ENCODE peak calls at places on chromosomes 1 and 21, in five cellular contexts. One of them, this sample, is unnamed.
A peak's percentile ranks its signal among the peaks of the same experiment; 100 is the strongest.

GRCh38 chr1:17419626-17420328 is 19.7 kb downstream of the RCC2 start:
- DNase-seq in NCI-H345: peak; percentile 9
- DNase-seq in ecto neural progenitor cell: peak; percentile 83
- DNase-seq in T1000: peak; percentile 30
- DNase-seq in stimulated activated CD8-positive, alpha-beta memory T cell treated with anti-CD3 and anti-CD28 coated beads, Interleukin-15, amount 100 ng/mL, for 1 hour: peak; percentile 45
- DNase-seq in this sample: no peak

GRCh38 chr1:54619749-54620148 is 3.6 kb downstream of the FAM151A start:
- DNase-seq in NCI-H345: no peak
- DNase-seq in ecto neural progenitor cell: no peak
- DNase-seq in T1000: no peak
- DNase-seq in stimulated activated CD8-positive, alpha-beta memory T cell treated with anti-CD3 and anti-CD28 coated beads, Interleukin-15, amount 100 ng/mL, for 1 hour: no peak
- DNase-seq in this sample: no peak

GRCh38 chr1:100866041-100866900 is 28.4 kb downstream of the EXTL2 start:
- DNase-seq in NCI-H345: no peak
- DNase-seq in stimulated activated CD8-positive, alpha-beta memory T cell treated with anti-CD3 and anti-CD28 coated beads, Interleukin-15, amount 100 ng/mL, for 1 hour: no peak
- DNase-seq in T1000: no peak
- DNase-seq in ecto neural progenitor cell: no peak
- DNase-seq in this sample: no peak

GRCh38 chr1:29525941-29526340 is 289.6 kb downstream of the PTPRU start:
- DNase-seq in ecto neural progenitor cell: peak; percentile 36
- DNase-seq in T1000: no peak
- DNase-seq in stimulated activated CD8-positive, alpha-beta memory T cell treated with anti-CD3 and anti-CD28 coated beads, Interleukin-15, amount 100 ng/mL, for 1 hour: no peak
- DNase-seq in NCI-H345: no peak
- DNase-seq in this sample: no peak

GRCh38 chr1:153100241-153100640 is 5.9 kb upstream of the SPRR2E start:
- DNase-seq in NCI-H345: no peak
- DNase-seq in ecto neural progenitor cell: no peak
- DNase-seq in stimulated activated CD8-positive, alpha-beta memory T cell treated with anti-CD3 and anti-CD28 coated beads, Interleukin-15, amount 100 ng/mL, for 1 hour: no peak
- DNase-seq in T1000: no peak
- DNase-seq in this sample: no peak

GRCh38 chr1:16145988-16146887 is 9.6 kb downstream of the EPHA2 start:
- DNase-seq in ecto neural progenitor cell: peak; percentile 88
- DNase-seq in T1000: peak; percentile 75
- DNase-seq in stimulated activated CD8-positive, alpha-beta memory T cell treated with anti-CD3 and anti-CD28 coated beads, Interleukin-15, amount 100 ng/mL, for 1 hour: no peak
- DNase-seq in NCI-H345: no peak
- DNase-seq in this sample: no peak

GRCh38 chr1:87794788-87795614 is 466.3 kb downstream of the LMO4 start:
- DNase-seq in T1000: no peak
- DNase-seq in stimulated activated CD8-positive, alpha-beta memory T cell treated with anti-CD3 and anti-CD28 coated beads, Interleukin-15, amount 100 ng/mL, for 1 hour: no peak
- DNase-seq in ecto neural progenitor cell: no peak
- DNase-seq in NCI-H345: no peak
- DNase-seq in this sample: no peak

GRCh38 chr1:170967042-170967910 is 31.9 kb downstream of the MROH9 start:
- DNase-seq in T1000: no peak
- DNase-seq in NCI-H345: peak; percentile 22
- DNase-seq in ecto neural progenitor cell: no peak
- DNase-seq in stimulated activated CD8-positive, alpha-beta memory T cell treated with anti-CD3 and anti-CD28 coated beads, Interleukin-15, amount 100 ng/mL, for 1 hour: no peak
- DNase-seq in this sample: peak; percentile 20

GRCh38 chr21:29359718-29360117 is 61.0 kb downstream of the BACH1 start:
- DNase-seq in T1000: no peak
- DNase-seq in ecto neural progenitor cell: no peak
- DNase-seq in stimulated activated CD8-positive, alpha-beta memory T cell treated with anti-CD3 and anti-CD28 coated beads, Interleukin-15, amount 100 ng/mL, for 1 hour: no peak
- DNase-seq in NCI-H345: no peak
- DNase-seq in this sample: no peak

GRCh38 chr1:155080250-155081228 is 1.9 kb downstream of the EFNA3 start:
- DNase-seq in ecto neural progenitor cell: peak; percentile 91
- DNase-seq in NCI-H345: peak; percentile 98
- DNase-seq in T1000: no peak
- DNase-seq in stimulated activated CD8-positive, alpha-beta memory T cell treated with anti-CD3 and anti-CD28 coated beads, Interleukin-15, amount 100 ng/mL, for 1 hour: no peak
- DNase-seq in this sample: peak; percentile 89

GRCh38 chr1:159089184-159089791 is 12.7 kb upstream of the AIM2 start:
- DNase-seq in ecto neural progenitor cell: no peak
- DNase-seq in NCI-H345: no peak
- DNase-seq in stimulated activated CD8-positive, alpha-beta memory T cell treated with anti-CD3 and anti-CD28 coated beads, Interleukin-15, amount 100 ng/mL, for 1 hour: no peak
- DNase-seq in T1000: no peak
- DNase-seq in this sample: no peak

GRCh38 chr1:160238408-160238807 is 23.9 kb downstream of the DCAF8 start:
- DNase-seq in stimulated activated CD8-positive, alpha-beta memory T cell treated with anti-CD3 and anti-CD28 coated beads, Interleukin-15, amount 100 ng/mL, for 1 hour: no peak
- DNase-seq in T1000: no peak
- DNase-seq in NCI-H345: no peak
- DNase-seq in ecto neural progenitor cell: no peak
- DNase-seq in this sample: no peak

GRCh38 chr1:182054698-182055326 is 6.7 kb downstream of the ZNF648 start:
- DNase-seq in T1000: no peak
- DNase-seq in NCI-H345: peak; percentile 21
- DNase-seq in ecto neural progenitor cell: no peak
- DNase-seq in stimulated activated CD8-positive, alpha-beta memory T cell treated with anti-CD3 and anti-CD28 coated beads, Interleukin-15, amount 100 ng/mL, for 1 hour: peak; percentile 30
- DNase-seq in this sample: peak; percentile 60

GRCh38 chr1:58590019-58590418 is 13.0 kb upstream of the TACSTD2 start:
- DNase-seq in NCI-H345: no peak
- DNase-seq in T1000: no peak
- DNase-seq in ecto neural progenitor cell: no peak
- DNase-seq in stimulated activated CD8-positive, alpha-beta memory T cell treated with anti-CD3 and anti-CD28 coated beads, Interleukin-15, amount 100 ng/mL, for 1 hour: no peak
- DNase-seq in this sample: no peak

GRCh38 chr1:115679141-115679611 is 37.4 kb downstream of the VANGL1 start:
- DNase-seq in ecto neural progenitor cell: no peak
- DNase-seq in NCI-H345: no peak
- DNase-seq in T1000: peak; percentile 12
- DNase-seq in stimulated activated CD8-positive, alpha-beta memory T cell treated with anti-CD3 and anti-CD28 coated beads, Interleukin-15, amount 100 ng/mL, for 1 hour: no peak
- DNase-seq in this sample: no peak

GRCh38 chr1:218711884-218712674 is 366.9 kb downstream of the TGFB2 start:
- DNase-seq in ecto neural progenitor cell: no peak
- DNase-seq in NCI-H345: no peak
- DNase-seq in stimulated activated CD8-positive, alpha-beta memory T cell treated with anti-CD3 and anti-CD28 coated beads, Interleukin-15, amount 100 ng/mL, for 1 hour: no peak
- DNase-seq in T1000: no peak
- DNase-seq in this sample: no peak

GRCh38 chr21:41662161-41662560 is 104.7 kb downstream of the RIPK4 start:
- DNase-seq in T1000: no peak
- DNase-seq in ecto neural progenitor cell: no peak
- DNase-seq in NCI-H345: no peak
- DNase-seq in stimulated activated CD8-positive, alpha-beta memory T cell treated with anti-CD3 and anti-CD28 coated beads, Interleukin-15, amount 100 ng/mL, for 1 hour: no peak
- DNase-seq in this sample: no peak

GRCh38 chr1:12435639-12436344 is 182.2 kb downstream of the DHRS3 start:
- DNase-seq in NCI-H345: no peak
- DNase-seq in ecto neural progenitor cell: no peak
- DNase-seq in stimulated activated CD8-positive, alpha-beta memory T cell treated with anti-CD3 and anti-CD28 coated beads, Interleukin-15, amount 100 ng/mL, for 1 hour: no peak
- DNase-seq in T1000: no peak
- DNase-seq in this sample: no peak

GRCh38 chr1:1680031-1680911 is 12.3 kb downstream of the SLC35E2B start:
- DNase-seq in NCI-H345: no peak
- DNase-seq in stimulated activated CD8-positive, alpha-beta memory T cell treated with anti-CD3 and anti-CD28 coated beads, Interleukin-15, amount 100 ng/mL, for 1 hour: no peak
- DNase-seq in T1000: no peak
- DNase-seq in ecto neural progenitor cell: no peak
- DNase-seq in this sample: no peak

GRCh38 chr1:13469343-13469742 is 44.5 kb downstream of the LRRC38 start:
- DNase-seq in NCI-H345: peak; percentile 2
- DNase-seq in T1000: no peak
- DNase-seq in ecto neural progenitor cell: no peak
- DNase-seq in stimulated activated CD8-positive, alpha-beta memory T cell treated with anti-CD3 and anti-CD28 coated beads, Interleukin-15, amount 100 ng/mL, for 1 hour: no peak
- DNase-seq in this sample: no peak

GRCh38 chr1:246891105-246891504 is 40.6 kb downstream of the AHCTF1 start:
- DNase-seq in NCI-H345: no peak
- DNase-seq in stimulated activated CD8-positive, alpha-beta memory T cell treated with anti-CD3 and anti-CD28 coated beads, Interleukin-15, amount 100 ng/mL, for 1 hour: no peak
- DNase-seq in ecto neural progenitor cell: no peak
- DNase-seq in T1000: no peak
- DNase-seq in this sample: no peak

GRCh38 chr1:169326644-169327316 is 40.8 kb downstream of the NME7 start:
- DNase-seq in ecto neural progenitor cell: no peak
- DNase-seq in NCI-H345: no peak
- DNase-seq in T1000: no peak
- DNase-seq in stimulated activated CD8-positive, alpha-beta memory T cell treated with anti-CD3 and anti-CD28 coated beads, Interleukin-15, amount 100 ng/mL, for 1 hour: no peak
- DNase-seq in this sample: no peak

GRCh38 chr1:3898994-3899775 is 887 bp downstream of the C1orf174 start:
- DNase-seq in ecto neural progenitor cell: no peak
- DNase-seq in T1000: no peak
- DNase-seq in stimulated activated CD8-positive, alpha-beta memory T cell treated with anti-CD3 and anti-CD28 coated beads, Interleukin-15, amount 100 ng/mL, for 1 hour: no peak
- DNase-seq in NCI-H345: peak; percentile 19
- DNase-seq in this sample: no peak

GRCh38 chr1:69794831-69795230 is 227.1 kb downstream of the LRRC7 start:
- DNase-seq in ecto neural progenitor cell: no peak
- DNase-seq in stimulated activated CD8-positive, alpha-beta memory T cell treated with anti-CD3 and anti-CD28 coated beads, Interleukin-15, amount 100 ng/mL, for 1 hour: no peak
- DNase-seq in NCI-H345: no peak
- DNase-seq in T1000: no peak
- DNase-seq in this sample: no peak

GRCh38 chr1:234842726-234843641 is 233.0 kb upstream of the IRF2BP2 start:
- DNase-seq in T1000: no peak
- DNase-seq in ecto neural progenitor cell: no peak
- DNase-seq in NCI-H345: peak; percentile 52
- DNase-seq in stimulated activated CD8-positive, alpha-beta memory T cell treated with anti-CD3 and anti-CD28 coated beads, Interleukin-15, amount 100 ng/mL, for 1 hour: no peak
- DNase-seq in this sample: no peak

GRCh38 chr1:94970783-94971182 is 43.9 kb upstream of the CNN3 start:
- DNase-seq in stimulated activated CD8-positive, alpha-beta memory T cell treated with anti-CD3 and anti-CD28 coated beads, Interleukin-15, amount 100 ng/mL, for 1 hour: no peak
- DNase-seq in ecto neural progenitor cell: no peak
- DNase-seq in NCI-H345: no peak
- DNase-seq in T1000: no peak
- DNase-seq in this sample: no peak

GRCh38 chr21:36377391-36377842 is 7.8 kb upstream of the CHAF1B start:
- DNase-seq in ecto neural progenitor cell: no peak
- DNase-seq in stimulated activated CD8-positive, alpha-beta memory T cell treated with anti-CD3 and anti-CD28 coated beads, Interleukin-15, amount 100 ng/mL, for 1 hour: no peak
- DNase-seq in NCI-H345: no peak
- DNase-seq in T1000: no peak
- DNase-seq in this sample: no peak

GRCh38 chr21:25133939-25134338 is 473.3 kb downstream of the MRPL39 start:
- DNase-seq in T1000: no peak
- DNase-seq in ecto neural progenitor cell: no peak
- DNase-seq in NCI-H345: no peak
- DNase-seq in stimulated activated CD8-positive, alpha-beta memory T cell treated with anti-CD3 and anti-CD28 coated beads, Interleukin-15, amount 100 ng/mL, for 1 hour: no peak
- DNase-seq in this sample: no peak

GRCh38 chr1:198734323-198735008 is 95.6 kb downstream of the PTPRC start:
- DNase-seq in T1000: no peak
- DNase-seq in ecto neural progenitor cell: no peak
- DNase-seq in stimulated activated CD8-positive, alpha-beta memory T cell treated with anti-CD3 and anti-CD28 coated beads, Interleukin-15, amount 100 ng/mL, for 1 hour: no peak
- DNase-seq in NCI-H345: no peak
- DNase-seq in this sample: no peak

GRCh38 chr1:92804721-92805169 is 19.8 kb upstream of the EVI5 start:
- DNase-seq in ecto neural progenitor cell: no peak
- DNase-seq in NCI-H345: no peak
- DNase-seq in T1000: peak; percentile 80
- DNase-seq in stimulated activated CD8-positive, alpha-beta memory T cell treated with anti-CD3 and anti-CD28 coated beads, Interleukin-15, amount 100 ng/mL, for 1 hour: no peak
- DNase-seq in this sample: no peak

This sample was measured in NCI-H187.